ENCODE peak calls at places on chromosomes 4 and X, in eight cellular contexts. One of them, this sample, is unnamed.

GRCh38 chrX:66914082-66914481 is 275.2 kb upstream of the EDA2R start:
- DNase-seq in KBM-7: peak; percentile 87
- DNase-seq in right atrium auricular region: no peak
- DNase-seq in H54: no peak
- DNase-seq in putamen: no peak
- DNase-seq in stimulated activated CD8-positive, alpha-beta memory T cell treated with anti-CD3 and anti-CD28 coated beads, Interleukin-7, amount 100 ng/mL, for 1 hour: no peak
- DNase-seq in right cardiac atrium: no peak
- DNase-seq in caudate nucleus: no peak
- DNase-seq in this sample: peak; percentile 89

GRCh38 chr4:72366601-72367000 is 202.4 kb downstream of the ADAMTS3 start:
- DNase-seq in KBM-7: no peak
- DNase-seq in right atrium auricular region: no peak
- DNase-seq in H54: no peak
- DNase-seq in putamen: no peak
- DNase-seq in stimulated activated CD8-positive, alpha-beta memory T cell treated with anti-CD3 and anti-CD28 coated beads, Interleukin-7, amount 100 ng/mL, for 1 hour: no peak
- DNase-seq in right cardiac atrium: no peak
- DNase-seq in caudate nucleus: no peak
- DNase-seq in this sample: no peak

GRCh38 chrX:103151799-103152198 is 58.9 kb upstream of the NXF3 start:
- DNase-seq in KBM-7: no peak
- DNase-seq in right atrium auricular region: no peak
- DNase-seq in H54: no peak
- DNase-seq in putamen: no peak
- DNase-seq in stimulated activated CD8-positive, alpha-beta memory T cell treated with anti-CD3 and anti-CD28 coated beads, Interleukin-7, amount 100 ng/mL, for 1 hour: no peak
- DNase-seq in right cardiac atrium: no peak
- DNase-seq in caudate nucleus: no peak
- DNase-seq in this sample: peak; percentile 2

GRCh38 chrX:15646543-15646942 is 18.1 kb downstream of the CLTRN start:
- DNase-seq in KBM-7: no peak
- DNase-seq in right atrium auricular region: no peak
- DNase-seq in H54: no peak
- DNase-seq in putamen: no peak
- DNase-seq in stimulated activated CD8-positive, alpha-beta memory T cell treated with anti-CD3 and anti-CD28 coated beads, Interleukin-7, amount 100 ng/mL, for 1 hour: no peak
- DNase-seq in right cardiac atrium: peak; percentile 54
- DNase-seq in caudate nucleus: no peak
- DNase-seq in this sample: no peak

GRCh38 chrX:40434947-40435346 is 145.8 kb upstream of the ATP6AP2 start:
- DNase-seq in KBM-7: peak; percentile 75
- DNase-seq in right atrium auricular region: no peak
- DNase-seq in H54: no peak
- DNase-seq in putamen: peak; percentile 47
- DNase-seq in stimulated activated CD8-positive, alpha-beta memory T cell treated with anti-CD3 and anti-CD28 coated beads, Interleukin-7, amount 100 ng/mL, for 1 hour: no peak
- DNase-seq in right cardiac atrium: peak; percentile 75
- DNase-seq in caudate nucleus: peak; percentile 1
- DNase-seq in this sample: peak; percentile 81

GRCh38 chr4:153834901-153835300 is 46.0 kb upstream of the SFRP2 start:
- DNase-seq in KBM-7: no peak
- DNase-seq in right atrium auricular region: no peak
- DNase-seq in H54: no peak
- DNase-seq in putamen: no peak
- DNase-seq in stimulated activated CD8-positive, alpha-beta memory T cell treated with anti-CD3 and anti-CD28 coated beads, Interleukin-7, amount 100 ng/mL, for 1 hour: no peak
- DNase-seq in right cardiac atrium: no peak
- DNase-seq in caudate nucleus: no peak
- DNase-seq in this sample: no peak

GRCh38 chr4:125432078-125432477 is 117.3 kb downstream of the FAT4 start:
- DNase-seq in KBM-7: no peak
- DNase-seq in right atrium auricular region: no peak
- DNase-seq in H54: no peak
- DNase-seq in putamen: peak; percentile 40
- DNase-seq in stimulated activated CD8-positive, alpha-beta memory T cell treated with anti-CD3 and anti-CD28 coated beads, Interleukin-7, amount 100 ng/mL, for 1 hour: no peak
- DNase-seq in right cardiac atrium: no peak
- DNase-seq in caudate nucleus: no peak
- DNase-seq in this sample: peak; percentile 39

GRCh38 chr4:141587897-141588296 is 48.5 kb upstream of the IL15 start:
- DNase-seq in KBM-7: no peak
- DNase-seq in right atrium auricular region: no peak
- DNase-seq in H54: no peak
- DNase-seq in putamen: no peak
- DNase-seq in stimulated activated CD8-positive, alpha-beta memory T cell treated with anti-CD3 and anti-CD28 coated beads, Interleukin-7, amount 100 ng/mL, for 1 hour: no peak
- DNase-seq in right cardiac atrium: no peak
- DNase-seq in caudate nucleus: no peak
- DNase-seq in this sample: no peak

GRCh38 chrX:107880054-107880610 is 54.5 kb downstream of the MID2 start:
- DNase-seq in KBM-7: no peak
- DNase-seq in right atrium auricular region: no peak
- DNase-seq in H54: no peak
- DNase-seq in putamen: no peak
- DNase-seq in stimulated activated CD8-positive, alpha-beta memory T cell treated with anti-CD3 and anti-CD28 coated beads, Interleukin-7, amount 100 ng/mL, for 1 hour: no peak
- DNase-seq in right cardiac atrium: no peak
- DNase-seq in caudate nucleus: no peak
- DNase-seq in this sample: peak; percentile 26

GRCh38 chr4:42280327-42281095 is 116.8 kb upstream of the SHISA3 start:
- DNase-seq in KBM-7: peak; percentile 53
- DNase-seq in right atrium auricular region: no peak
- DNase-seq in H54: no peak
- DNase-seq in putamen: no peak
- DNase-seq in stimulated activated CD8-positive, alpha-beta memory T cell treated with anti-CD3 and anti-CD28 coated beads, Interleukin-7, amount 100 ng/mL, for 1 hour: no peak
- DNase-seq in right cardiac atrium: no peak
- DNase-seq in caudate nucleus: no peak
- DNase-seq in this sample: peak; percentile 36

GRCh38 chr4:185709802-185710486 is 102.0 kb downstream of the SORBS2 start:
- DNase-seq in KBM-7: no peak
- DNase-seq in right atrium auricular region: no peak
- DNase-seq in H54: no peak
- DNase-seq in putamen: no peak
- DNase-seq in stimulated activated CD8-positive, alpha-beta memory T cell treated with anti-CD3 and anti-CD28 coated beads, Interleukin-7, amount 100 ng/mL, for 1 hour: no peak
- DNase-seq in right cardiac atrium: no peak
- DNase-seq in caudate nucleus: no peak
- DNase-seq in this sample: no peak

GRCh38 chr4:120716346-120716745 is 206.2 kb downstream of the PRDM5 start:
- DNase-seq in KBM-7: no peak
- DNase-seq in right atrium auricular region: no peak
- DNase-seq in H54: no peak
- DNase-seq in putamen: no peak
- DNase-seq in stimulated activated CD8-positive, alpha-beta memory T cell treated with anti-CD3 and anti-CD28 coated beads, Interleukin-7, amount 100 ng/mL, for 1 hour: no peak
- DNase-seq in right cardiac atrium: no peak
- DNase-seq in caudate nucleus: no peak
- DNase-seq in this sample: no peak

GRCh38 chr4:57137261-57137660 is 27.1 kb upstream of the IGFBP7 start:
- DNase-seq in KBM-7: no peak
- DNase-seq in right atrium auricular region: no peak
- DNase-seq in H54: no peak
- DNase-seq in putamen: no peak
- DNase-seq in stimulated activated CD8-positive, alpha-beta memory T cell treated with anti-CD3 and anti-CD28 coated beads, Interleukin-7, amount 100 ng/mL, for 1 hour: no peak
- DNase-seq in right cardiac atrium: no peak
- DNase-seq in caudate nucleus: no peak
- DNase-seq in this sample: no peak

GRCh38 chr4:83996254-83996653 is 460.3 kb downstream of the GPAT3 start:
- DNase-seq in KBM-7: no peak
- DNase-seq in right atrium auricular region: no peak
- DNase-seq in H54: no peak
- DNase-seq in putamen: no peak
- DNase-seq in stimulated activated CD8-positive, alpha-beta memory T cell treated with anti-CD3 and anti-CD28 coated beads, Interleukin-7, amount 100 ng/mL, for 1 hour: no peak
- DNase-seq in right cardiac atrium: peak; percentile 21
- DNase-seq in caudate nucleus: no peak
- DNase-seq in this sample: no peak

GRCh38 chr4:11073621-11074051 is 355.1 kb downstream of the HS3ST1 start:
- DNase-seq in KBM-7: peak; percentile 17
- DNase-seq in right atrium auricular region: peak; percentile 87
- DNase-seq in H54: no peak
- DNase-seq in putamen: no peak
- DNase-seq in stimulated activated CD8-positive, alpha-beta memory T cell treated with anti-CD3 and anti-CD28 coated beads, Interleukin-7, amount 100 ng/mL, for 1 hour: no peak
- DNase-seq in right cardiac atrium: peak; percentile 86
- DNase-seq in caudate nucleus: no peak
- DNase-seq in this sample: no peak

GRCh38 chrX:22660756-22661155 is 339.0 kb upstream of the DDX53 start:
- DNase-seq in KBM-7: no peak
- DNase-seq in right atrium auricular region: no peak
- DNase-seq in H54: no peak
- DNase-seq in putamen: no peak
- DNase-seq in stimulated activated CD8-positive, alpha-beta memory T cell treated with anti-CD3 and anti-CD28 coated beads, Interleukin-7, amount 100 ng/mL, for 1 hour: no peak
- DNase-seq in right cardiac atrium: no peak
- DNase-seq in caudate nucleus: no peak
- DNase-seq in this sample: no peak

GRCh38 chrX:136046295-136046894 is 61.2 kb downstream of the SLC9A6 start:
- DNase-seq in KBM-7: no peak
- DNase-seq in right atrium auricular region: no peak
- DNase-seq in H54: no peak
- DNase-seq in putamen: no peak
- DNase-seq in stimulated activated CD8-positive, alpha-beta memory T cell treated with anti-CD3 and anti-CD28 coated beads, Interleukin-7, amount 100 ng/mL, for 1 hour: no peak
- DNase-seq in right cardiac atrium: no peak
- DNase-seq in caudate nucleus: no peak
- DNase-seq in this sample: peak; percentile 5

GRCh38 chrX:11239230-11239629 is 54.0 kb upstream of the AMELX start:
- DNase-seq in KBM-7: no peak
- DNase-seq in right atrium auricular region: no peak
- DNase-seq in H54: no peak
- DNase-seq in putamen: no peak
- DNase-seq in stimulated activated CD8-positive, alpha-beta memory T cell treated with anti-CD3 and anti-CD28 coated beads, Interleukin-7, amount 100 ng/mL, for 1 hour: no peak
- DNase-seq in right cardiac atrium: no peak
- DNase-seq in caudate nucleus: no peak
- DNase-seq in this sample: no peak

GRCh38 chr4:173185832-173186545 is 17.4 kb downstream of the GALNT7 start:
- DNase-seq in KBM-7: no peak
- DNase-seq in right atrium auricular region: no peak
- DNase-seq in H54: no peak
- DNase-seq in putamen: no peak
- DNase-seq in stimulated activated CD8-positive, alpha-beta memory T cell treated with anti-CD3 and anti-CD28 coated beads, Interleukin-7, amount 100 ng/mL, for 1 hour: no peak
- DNase-seq in right cardiac atrium: no peak
- DNase-seq in caudate nucleus: no peak
- DNase-seq in this sample: no peak

GRCh38 chr4:125642645-125643044 is 327.9 kb downstream of the FAT4 start:
- DNase-seq in KBM-7: no peak
- DNase-seq in right atrium auricular region: no peak
- DNase-seq in H54: no peak
- DNase-seq in putamen: no peak
- DNase-seq in stimulated activated CD8-positive, alpha-beta memory T cell treated with anti-CD3 and anti-CD28 coated beads, Interleukin-7, amount 100 ng/mL, for 1 hour: no peak
- DNase-seq in right cardiac atrium: no peak
- DNase-seq in caudate nucleus: no peak
- DNase-seq in this sample: no peak

GRCh38 chrX:33434256-33435092 is 223.1 kb upstream of the DMD start:
- DNase-seq in KBM-7: peak; percentile 74
- DNase-seq in right atrium auricular region: peak; percentile 71
- DNase-seq in H54: no peak
- DNase-seq in putamen: peak; percentile 22
- DNase-seq in stimulated activated CD8-positive, alpha-beta memory T cell treated with anti-CD3 and anti-CD28 coated beads, Interleukin-7, amount 100 ng/mL, for 1 hour: no peak
- DNase-seq in right cardiac atrium: peak; percentile 53
- DNase-seq in caudate nucleus: no peak
- DNase-seq in this sample: peak; percentile 67

GRCh38 chr4:6047130-6047673 is 29.0 kb upstream of the C4orf50 start:
- DNase-seq in KBM-7: no peak
- DNase-seq in right atrium auricular region: no peak
- DNase-seq in H54: no peak
- DNase-seq in putamen: no peak
- DNase-seq in stimulated activated CD8-positive, alpha-beta memory T cell treated with anti-CD3 and anti-CD28 coated beads, Interleukin-7, amount 100 ng/mL, for 1 hour: no peak
- DNase-seq in right cardiac atrium: no peak
- DNase-seq in caudate nucleus: no peak
- DNase-seq in this sample: no peak

GRCh38 chr4:26746742-26747351 is 113.8 kb upstream of the STIM2 start:
- DNase-seq in KBM-7: no peak
- DNase-seq in right atrium auricular region: no peak
- DNase-seq in H54: no peak
- DNase-seq in putamen: no peak
- DNase-seq in stimulated activated CD8-positive, alpha-beta memory T cell treated with anti-CD3 and anti-CD28 coated beads, Interleukin-7, amount 100 ng/mL, for 1 hour: no peak
- DNase-seq in right cardiac atrium: no peak
- DNase-seq in caudate nucleus: no peak
- DNase-seq in this sample: no peak

GRCh38 chr4:181219783-181220416 is 1023.3 kb upstream of the TENM3 start:
- DNase-seq in KBM-7: no peak
- DNase-seq in right atrium auricular region: no peak
- DNase-seq in H54: no peak
- DNase-seq in putamen: no peak
- DNase-seq in stimulated activated CD8-positive, alpha-beta memory T cell treated with anti-CD3 and anti-CD28 coated beads, Interleukin-7, amount 100 ng/mL, for 1 hour: no peak
- DNase-seq in right cardiac atrium: no peak
- DNase-seq in caudate nucleus: no peak
- DNase-seq in this sample: no peak

GRCh38 chr4:84804126-84804525 is 162.4 kb downstream of the WDFY3 start:
- DNase-seq in KBM-7: no peak
- DNase-seq in right atrium auricular region: no peak
- DNase-seq in H54: no peak
- DNase-seq in putamen: peak; percentile 50
- DNase-seq in stimulated activated CD8-positive, alpha-beta memory T cell treated with anti-CD3 and anti-CD28 coated beads, Interleukin-7, amount 100 ng/mL, for 1 hour: no peak
- DNase-seq in right cardiac atrium: no peak
- DNase-seq in caudate nucleus: no peak
- DNase-seq in this sample: peak; percentile 5